ENCODE peak calls at places on chromosomes 4 and X, in four cellular contexts. Q is right atrium auricular region, T is tibial artery, O is brain microvascular endothelial cell. X is an unnamed sample.
A peak's percentile ranks its signal among the peaks of the same experiment; 100 is the strongest.

GRCh38 chr4:24226667-24227066 is 336.8 kb upstream of the PPARGC1A start:
- DNase-seq in O (no peak), T (no peak), Q (no peak), X (no peak)

GRCh38 chr4:34619531-34620109 is 1624.7 kb downstream of the ARAP2 start:
- DNase-seq in Q (no peak), O (no peak), T (no peak), X (no peak)

GRCh38 chr4:108272566-108272965 is 103.8 kb upstream of the LEF1 start:
- DNase-seq in T (no peak), Q (no peak), O (peak; percentile 12), X (no peak)

GRCh38 chr4:119537586-119537985 is 91.0 kb downstream of the PDE5A start:
- DNase-seq in O (no peak), T (no peak), Q (no peak), X (no peak)

GRCh38 chr4:120056249-120056648 is 10.4 kb downstream of the MAD2L1 start:
- DNase-seq in T (no peak), O (no peak), Q (no peak), X (no peak)

GRCh38 chr4:54513231-54513630 is 144.5 kb upstream of the KIT start:
- DNase-seq in T (peak; percentile 31), Q (peak; percentile 59), O (peak; percentile 91), X (no peak)

GRCh38 chrX:13843150-13843721 is 26.3 kb upstream of the GPM6B start:
- DNase-seq in T (no peak), O (no peak), Q (no peak), X (no peak)

GRCh38 chrX:111360839-111361238 is 51.2 kb downstream of the DCX start:
- DNase-seq in T (no peak), Q (no peak), O (no peak), X (peak; percentile 89)

GRCh38 chr4:76704133-76704881 is 193.6 kb downstream of the SOWAHB start:
- DNase-seq in O (peak; percentile 34), T (no peak), Q (no peak), X (peak; percentile 64)

GRCh38 chr4:150229538-150229937 is 151.3 kb downstream of the DCLK2 start:
- DNase-seq in T (no peak), O (peak; percentile 57), Q (no peak), X (no peak)

DNA sequence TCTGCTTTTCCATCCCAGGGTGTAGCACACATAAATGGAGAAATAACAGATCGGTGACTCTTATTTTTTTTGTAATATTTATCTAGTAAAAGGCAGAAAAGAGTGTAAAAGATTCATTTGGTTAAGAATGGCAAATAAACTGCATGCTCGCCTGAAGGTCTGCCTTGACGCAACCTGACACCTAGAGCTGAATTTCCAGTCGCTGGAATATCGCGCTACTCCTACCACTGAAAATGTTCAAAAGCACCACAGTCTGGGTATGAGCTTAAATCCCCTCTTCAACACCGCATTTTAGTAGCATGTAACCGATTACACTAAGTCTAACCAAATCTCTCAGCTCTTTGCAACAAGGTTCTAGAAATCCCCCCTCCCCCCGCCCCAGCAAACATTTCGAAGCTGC is 1.6 kb downstream of the FGF13 start:
- DNase-seq in T (no peak), Q (no peak), O (no peak), X (peak; percentile 23)
- H3K4me3 ChIP-seq in T (peak overlapping the region; percentile 60), Q (peak overlapping the region; percentile 48), O (no peak overlapping the region), X (peak overlapping the region; percentile 56)

GRCh38 chr4:7043521-7044414 is 596 bp downstream of the TADA2B start:
- DNase-seq in Q (no peak), O (no peak), T (no peak), X (peak; percentile 67)

GRCh38 chr4:7045553-7045952 is 2.4 kb downstream of the TADA2B start:
- DNase-seq in Q (no peak), T (no peak), O (no peak), X (no peak)

GRCh38 chr4:7045961-7046921 is 3.1 kb downstream of the TADA2B start:
- DNase-seq in Q (no peak), T (no peak), O (no peak), X (no peak)

GRCh38 chr4:7042697-7043464 is at the start of gene TADA2B:
- DNase-seq in T (peak; percentile 96), O (peak; percentile 95), Q (peak; percentile 97), X (peak; percentile 98)

DNA sequence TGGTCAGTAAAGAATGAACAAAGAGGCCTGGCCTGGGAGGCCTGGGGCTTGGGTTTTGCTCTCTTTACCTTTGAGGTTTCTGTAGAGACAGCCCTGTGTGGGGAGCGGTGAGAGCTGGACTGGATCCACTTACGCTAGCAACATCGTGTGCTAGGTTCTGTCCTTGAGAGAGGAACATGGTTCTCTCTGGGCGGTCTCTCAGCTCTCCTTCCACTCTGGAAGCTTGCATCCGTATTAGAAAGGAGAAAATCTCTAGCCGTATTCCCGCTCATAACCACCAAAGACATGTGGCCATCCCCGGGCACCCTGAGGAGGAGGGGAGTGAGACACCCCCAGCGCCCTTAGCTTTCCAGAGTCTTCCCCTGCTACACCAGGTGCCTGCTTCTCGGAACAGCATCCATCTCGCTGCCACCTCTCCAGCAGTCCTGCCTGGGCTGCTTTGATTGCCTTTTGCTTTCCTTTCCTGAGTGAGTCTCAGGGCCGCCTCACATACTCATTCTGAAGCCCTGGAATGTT is 1.3 kb downstream of the TADA2B start:
- DNase-seq in Q (no peak), T (no peak), O (no peak), X (no peak)
- H3K27ac ChIP-seq in Q (peak overlapping the region; percentile 90), T (peak overlapping the region; percentile 99), O (no peak overlapping the region), X (no peak overlapping the region)

DNA sequence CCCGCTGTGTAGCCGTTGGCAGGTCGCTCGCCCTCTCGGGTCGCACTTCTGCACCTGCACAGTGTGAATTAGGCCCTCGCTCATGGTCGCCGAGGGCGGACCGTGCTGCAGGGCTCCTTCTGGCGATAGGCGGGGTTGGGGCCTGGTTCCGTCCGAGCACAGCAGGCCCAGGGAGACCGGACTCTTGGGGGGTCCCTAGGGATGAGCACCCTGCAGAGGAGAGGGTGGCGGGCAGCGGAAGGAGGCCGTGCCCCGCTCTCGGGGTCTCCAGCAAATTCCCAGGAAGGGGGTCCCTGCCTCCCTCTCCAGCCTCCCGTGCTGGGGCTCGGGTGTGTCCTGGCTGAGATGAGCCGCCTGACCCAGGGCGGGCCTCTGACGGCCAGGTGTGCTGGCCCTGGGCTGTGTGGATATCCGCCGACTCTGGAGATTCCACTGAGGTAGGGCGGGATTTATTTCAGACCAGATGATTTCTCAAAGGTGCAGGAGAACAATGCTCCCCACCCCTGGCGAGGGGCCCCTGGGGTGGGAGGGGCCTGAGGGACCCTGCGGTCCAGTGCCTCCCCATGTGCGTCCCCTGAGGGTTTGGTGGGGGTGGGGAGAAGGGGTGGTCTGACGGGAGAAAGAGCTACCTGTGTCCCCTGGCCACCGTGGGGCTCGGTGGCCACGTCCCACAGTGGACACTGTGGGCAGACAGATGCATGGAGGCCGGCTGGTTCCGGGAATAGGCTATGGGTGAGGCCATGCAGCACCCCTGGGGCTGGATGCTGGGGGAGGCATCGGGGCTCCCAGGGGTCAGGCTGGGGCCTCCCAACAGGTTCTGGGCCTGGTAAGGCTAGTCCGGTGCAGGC is 867 bp upstream of the FAM53A start:
- DNase-seq in O (no peak), Q (no peak), T (no peak), X (no peak)
- H3K4me3 ChIP-seq in O (peak overlapping the region; percentile 50), Q (peak overlapping the region; percentile 77), T (peak overlapping the region; percentile 95), X (no peak overlapping the region)

GRCh38 chrX:65926095-65927019 is 113.5 kb downstream of the VSIG4 start:
- DNase-seq in O (no peak), T (no peak), Q (no peak), X (peak; percentile 11)
- H3K27ac ChIP-seq in O (no peak overlapping the region), T (no peak overlapping the region), Q (no peak overlapping the region), X (no peak overlapping the region)

GRCh38 chr4:186669159-186669720 is 54.4 kb downstream of the FAT1 start:
- DNase-seq in O (peak; percentile 41), T (no peak), Q (no peak), X (no peak)
- H3K4me3 ChIP-seq in O (no peak overlapping the region), T (peak overlapping the region; percentile 42), Q (no peak overlapping the region), X (no peak overlapping the region)

GRCh38 chr4:41437264-41437566 is 100.7 kb upstream of the LIMCH1 start:
- DNase-seq in O (no peak), Q (no peak), T (no peak), X (peak; percentile 21)
- H3K27ac ChIP-seq in O (no peak overlapping the region), Q (peak overlapping the region; percentile 24), T (peak overlapping the region; percentile 52), X (no peak overlapping the region)

GRCh38 chr4:37243061-37243460 is 1.5 kb upstream of the NWD2 start:
- DNase-seq in Q (no peak), O (no peak), T (no peak), X (no peak)
- H3K4me3 ChIP-seq in Q (no peak overlapping the region), O (no peak overlapping the region), T (no peak overlapping the region), X (no peak overlapping the region)

GRCh38 chr4:169222768-169223167 is 48.0 kb downstream of the SH3RF1 start:
- DNase-seq in O (no peak), T (no peak), Q (no peak), X (no peak)

GRCh38 chr4:169226565-169226964 is 44.2 kb downstream of the SH3RF1 start:
- DNase-seq in T (no peak), O (no peak), Q (no peak), X (no peak)

GRCh38 chr4:169228076-169228475 is 42.7 kb downstream of the SH3RF1 start:
- DNase-seq in Q (no peak), O (no peak), T (no peak), X (no peak)

GRCh38 chr4:169225812-169226211 is 44.9 kb downstream of the SH3RF1 start:
- DNase-seq in Q (no peak), T (no peak), O (no peak), X (no peak)

GRCh38 chr4:169225058-169225751 is 45.6 kb downstream of the SH3RF1 start:
- DNase-seq in T (no peak), O (peak; percentile 79), Q (no peak), X (no peak)
- H3K27ac ChIP-seq in T (no peak overlapping the region), O (peak overlapping the region; percentile 90), Q (no peak overlapping the region), X (no peak overlapping the region)

GRCh38 chr4:3291969-3292570 is 751 bp upstream of the RGS12 start:
- DNase-seq in T (peak; percentile 54), Q (no peak), O (no peak), X (peak; percentile 69)
- H3K4me3 ChIP-seq in T (peak overlapping the region; percentile 83), Q (peak overlapping the region; percentile 85), O (peak overlapping the region; percentile 76), X (peak overlapping the region; percentile 82)

GRCh38 chr4:68864438-68865177 is 48.8 kb downstream of the UGT2B10 start:
- DNase-seq in O (no peak), Q (no peak), T (no peak), X (no peak)
- H3K27ac ChIP-seq in O (no peak overlapping the region), Q (no peak overlapping the region), T (no peak overlapping the region), X (no peak overlapping the region)